ENCODE peak calls at places on chromosome 21, in six cellular contexts. R is transverse colon, X is AG08396, Y is NB4, J is IMR-90, M is memory B cell. H is an unnamed sample.

GRCh38 chr21:38766987-38767722 is 38.6 kb upstream of the ETS2 start:
- DNase-seq in R (peak), X (no peak), Y (no peak), J (no peak), M (peak), H (peak)

GRCh38 chr21:45041351-45041805 is 33.0 kb upstream of the ADARB1 start:
- DNase-seq in R (peak), X (peak), Y (peak), J (peak), M (no peak), H (peak)

GRCh38 chr21:35266546-35266945 is 217.4 kb upstream of the RUNX1 start:
- DNase-seq in R (no peak), X (no peak), Y (no peak), J (no peak), M (no peak), H (no peak)

GRCh38 chr21:45050361-45050785 is 24.0 kb upstream of the ADARB1 start:
- DNase-seq in R (no peak), X (no peak), Y (no peak), J (no peak), M (no peak), H (peak)

GRCh38 chr21:36553406-36553805 is 73.5 kb upstream of the CLDN14 start:
- DNase-seq in R (no peak), X (no peak), Y (no peak), J (no peak), M (no peak), H (no peak)

GRCh38 chr21:37006521-37007291 is at the start of gene RIPPLY3:
- DNase-seq in R (no peak), X (no peak), Y (peak), J (no peak), M (no peak), H (peak)

GRCh38 chr21:45949928-45950739 is 31.4 kb upstream of the COL6A1 start:
- DNase-seq in R (no peak), X (no peak), Y (no peak), J (no peak), M (no peak), H (no peak)

GRCh38 chr21:25639167-25639921 is at the start of gene JAM2:
- DNase-seq in R (peak), X (peak), Y (no peak), J (peak), M (peak), H (peak)

GRCh38 chr21:41970751-41971653 is 17.2 kb upstream of the C2CD2 start:
- DNase-seq in R (no peak), X (no peak), Y (no peak), J (no peak), M (no peak), H (no peak)

GRCh38 chr21:36749935-36750578 is 51.1 kb downstream of the SIM2 start:
- DNase-seq in R (no peak), X (peak), Y (no peak), J (peak), M (no peak), H (no peak)

GRCh38 chr21:37198989-37199924 is 67.9 kb downstream of the VPS26C start:
- DNase-seq in R (no peak), X (peak), Y (no peak), J (peak), M (no peak), H (no peak)

GRCh38 chr21:32977216-32977615 is 48.5 kb upstream of the OLIG2 start:
- DNase-seq in R (no peak), X (no peak), Y (no peak), J (no peak), M (no peak), H (no peak)

GRCh38 chr21:28731700-28732321 is 260.9 kb downstream of the LTN1 start:
- DNase-seq in R (no peak), X (no peak), Y (no peak), J (no peak), M (no peak), H (no peak)

GRCh38 chr21:26715878-26716506 is 129.2 kb downstream of the ADAMTS1 start:
- DNase-seq in R (peak), X (peak), Y (peak), J (peak), M (no peak), H (peak)

GRCh38 chr21:38917045-38917774 is 111.5 kb downstream of the ETS2 start:
- DNase-seq in R (peak), X (no peak), Y (no peak), J (no peak), M (no peak), H (no peak)

GRCh38 chr21:16583567-16583966 is 853.8 kb downstream of the USP25 start:
- DNase-seq in R (no peak), X (no peak), Y (peak), J (no peak), M (no peak), H (no peak)

GRCh38 chr21:38306407-38306806 is 49.6 kb downstream of the KCNJ15 start:
- DNase-seq in R (no peak), X (no peak), Y (no peak), J (peak), M (no peak), H (no peak)

GRCh38 chr21:24825348-24825747 is 781.9 kb downstream of the MRPL39 start:
- DNase-seq in R (no peak), X (no peak), Y (no peak), J (no peak), M (no peak), H (no peak)

GRCh38 chr21:31248598-31248997 is 95.5 kb downstream of the TIAM1 start:
- DNase-seq in R (no peak), X (no peak), Y (no peak), J (peak), M (no peak), H (no peak)

GRCh38 chr21:43712268-43712942 is 6.5 kb upstream of the PDXK start:
- DNase-seq in R (peak), X (peak), Y (no peak), J (peak), M (no peak), H (peak)

GRCh38 chr21:42235593-42235992 is 16.7 kb downstream of the ABCG1 start:
- DNase-seq in R (no peak), X (no peak), Y (no peak), J (no peak), M (no peak), H (no peak)

GRCh38 chr21:42466700-42467612 is 29.1 kb downstream of the RSPH1 start:
- DNase-seq in R (peak), X (peak), Y (peak), J (peak), M (no peak), H (peak)

GRCh38 chr21:37072239-37072987 is 458 bp downstream of the PIGP start:
- DNase-seq in R (peak), X (peak), Y (no peak), J (peak), M (no peak), H (peak)

GRCh38 chr21:46153259-46154154 is 1.9 kb downstream of the FTCD start:
- DNase-seq in R (peak), X (peak), Y (peak), J (no peak), M (no peak), H (peak)

GRCh38 chr21:35528109-35529042 is 479.3 kb upstream of the RUNX1 start:
- DNase-seq in R (peak), X (peak), Y (peak), J (peak), M (no peak), H (peak)

GRCh38 chr21:36640260-36641244 is 58.4 kb upstream of the SIM2 start:
- DNase-seq in R (no peak), X (no peak), Y (peak), J (peak), M (no peak), H (no peak)

GRCh38 chr21:44461005-44461404 is 5.7 kb downstream of the LRRC3 start:
- DNase-seq in R (no peak), X (no peak), Y (no peak), J (no peak), M (no peak), H (no peak)

GRCh38 chr21:44084496-44085241 is 22.5 kb upstream of the PWP2 start:
- DNase-seq in R (no peak), X (no peak), Y (no peak), J (no peak), M (no peak), H (no peak)

GRCh38 chr21:38839683-38840286 is 34.1 kb downstream of the ETS2 start:
- DNase-seq in R (no peak), X (peak), Y (peak), J (peak), M (no peak), H (no peak)

GRCh38 chr21:45578811-45579381 is 36.7 kb upstream of the SLC19A1 start:
- DNase-seq in R (peak), X (no peak), Y (no peak), J (no peak), M (no peak), H (no peak)

GRCh38 chr21:17732306-17732705 is 86.8 kb downstream of the C21orf91 start:
- DNase-seq in R (no peak), X (no peak), Y (no peak), J (peak), M (no peak), H (no peak)

H was measured in thyroid gland.